ENCODE peak calls at places on chromosome 12, in nine cellular contexts. G is CD14-positive monocyte, D is kidney tubule cell, E is right atrium auricular region, Z is NCI-H1694 treated with DMSO at 0.1 percent for 48 hours, H is neuronal stem cell, L is cardiac fibroblast, J is SHP77, M is AG08396. V is an unnamed sample.

GRCh38 chr12:79555006-79555925 is 135.5 kb downstream of the PAWR start:
- DNase-seq in G (no peak), D (peak), E (no peak), Z (peak), H (no peak), L (peak), J (no peak), M (peak), V (no peak)

GRCh38 chr12:40192704-40193255 is 32.0 kb upstream of the LRRK2 start:
- DNase-seq in G (no peak), D (peak), E (no peak), Z (no peak), H (no peak), L (no peak), J (no peak), M (no peak), V (no peak)

GRCh38 chr12:96496944-96497343 is 7.6 kb downstream of the CFAP54 start:
- DNase-seq in G (no peak), D (no peak), E (no peak), Z (no peak), H (no peak), L (no peak), J (no peak), M (no peak), V (no peak)

GRCh38 chr12:122079532-122080081 is 1.1 kb downstream of the MLXIP start:
- DNase-seq in G (no peak), D (no peak), E (no peak), Z (no peak), H (no peak), L (no peak), J (no peak), M (no peak), V (no peak)

GRCh38 chr12:75996907-75997447 is 34.6 kb downstream of the PHLDA1 start:
- DNase-seq in G (no peak), D (no peak), E (no peak), Z (no peak), H (no peak), L (peak), J (no peak), M (no peak), V (no peak)

GRCh38 chr12:132362966-132363660 is 33.7 kb upstream of the GALNT9 start:
- DNase-seq in G (no peak), D (no peak), E (no peak), Z (no peak), H (no peak), L (no peak), J (no peak), M (no peak), V (no peak)

GRCh38 chr12:22499445-22499844 is 44.9 kb downstream of the C2CD5 start:
- DNase-seq in G (no peak), D (no peak), E (no peak), Z (no peak), H (no peak), L (no peak), J (no peak), M (no peak), V (no peak)

GRCh38 chr12:28755027-28755426 is 394.1 kb upstream of the FAR2 start:
- DNase-seq in G (no peak), D (no peak), E (no peak), Z (no peak), H (no peak), L (no peak), J (no peak), M (no peak), V (no peak)

GRCh38 chr12:23221066-23221465 is 596.1 kb downstream of the ETNK1 start:
- DNase-seq in G (no peak), D (no peak), E (no peak), Z (peak), H (no peak), L (no peak), J (peak), M (no peak), V (no peak)

GRCh38 chr12:42299392-42300308 is 26.2 kb downstream of the ZCRB1 start:
- DNase-seq in G (no peak), D (peak), E (no peak), Z (no peak), H (no peak), L (peak), J (no peak), M (no peak), V (no peak)

GRCh38 chr12:11576104-11576503 is 73.4 kb upstream of the ETV6 start:
- DNase-seq in G (peak), D (peak), E (no peak), Z (no peak), H (no peak), L (peak), J (no peak), M (peak), V (no peak)

GRCh38 chr12:109875572-109876131 is 4.7 kb downstream of the GLTP start:
- DNase-seq in G (no peak), D (peak), E (no peak), Z (no peak), H (no peak), L (no peak), J (no peak), M (no peak), V (no peak)

GRCh38 chr12:124466200-124467128 is 100.9 kb downstream of the NCOR2 start:
- DNase-seq in G (peak), D (no peak), E (no peak), Z (no peak), H (no peak), L (peak), J (no peak), M (no peak), V (peak)

GRCh38 chr12:28936221-28936620 is 212.9 kb upstream of the FAR2 start:
- DNase-seq in G (no peak), D (no peak), E (no peak), Z (no peak), H (no peak), L (no peak), J (no peak), M (no peak), V (no peak)

GRCh38 chr12:15001733-15002471 is 29.1 kb downstream of the PDE6H start:
- DNase-seq in G (no peak), D (peak), E (peak), Z (no peak), H (no peak), L (peak), J (no peak), M (peak), V (no peak)

GRCh38 chr12:12616512-12617275 is 5.0 kb downstream of the CREBL2 start:
- DNase-seq in G (no peak), D (no peak), E (no peak), Z (no peak), H (no peak), L (no peak), J (no peak), M (no peak), V (no peak)

GRCh38 chr12:123269395-123269892 is 2.2 kb downstream of the CDK2AP1 start:
- DNase-seq in G (peak), D (peak), E (peak), Z (peak), H (peak), L (peak), J (peak), M (peak), V (no peak)

GRCh38 chr12:52346596-52346995 is 20.7 kb downstream of the KRT85 start:
- DNase-seq in G (no peak), D (peak), E (no peak), Z (no peak), H (no peak), L (no peak), J (no peak), M (no peak), V (no peak)

GRCh38 chr12:6066651-6067050 is 57.8 kb downstream of the VWF start:
- DNase-seq in G (no peak), D (no peak), E (no peak), Z (no peak), H (no peak), L (no peak), J (no peak), M (no peak), V (no peak)

GRCh38 chr12:76920182-76921014 is 41.6 kb upstream of the CSRP2 start:
- DNase-seq in G (no peak), D (peak), E (no peak), Z (no peak), H (no peak), L (no peak), J (no peak), M (no peak), V (no peak)

GRCh38 chr12:24846689-24847088 is 102.2 kb downstream of the BCAT1 start:
- DNase-seq in G (no peak), D (no peak), E (no peak), Z (no peak), H (no peak), L (no peak), J (no peak), M (no peak), V (no peak)

GRCh38 chr12:2228535-2228934 is 175.7 kb downstream of the CACNA1C start:
- DNase-seq in G (no peak), D (no peak), E (no peak), Z (no peak), H (no peak), L (no peak), J (no peak), M (no peak), V (no peak)

GRCh38 chr12:12723681-12724420 is 6.7 kb downstream of the CDKN1B start:
- DNase-seq in G (no peak), D (peak), E (no peak), Z (no peak), H (peak), L (no peak), J (no peak), M (peak), V (peak)

GRCh38 chr12:51534675-51535074 is 56.4 kb upstream of the SCN8A start:
- DNase-seq in G (no peak), D (no peak), E (no peak), Z (no peak), H (no peak), L (no peak), J (no peak), M (no peak), V (no peak)

GRCh38 chr12:81450920-81451739 is 308.0 kb downstream of the PPFIA2 start:
- DNase-seq in G (no peak), D (peak), E (no peak), Z (peak), H (peak), L (peak), J (peak), M (peak), V (no peak)

GRCh38 chr12:125564753-125565152 is 499.5 kb downstream of the AACS start:
- DNase-seq in G (no peak), D (no peak), E (no peak), Z (no peak), H (no peak), L (no peak), J (no peak), M (no peak), V (no peak)

GRCh38 chr12:126781593-126781992 is 1485.4 kb upstream of the TMEM132C start:
- DNase-seq in G (no peak), D (peak), E (no peak), Z (no peak), H (no peak), L (no peak), J (no peak), M (no peak), V (no peak)

GRCh38 chr12:8145754-8146415 is 10.9 kb upstream of the ZNF705A start:
- DNase-seq in G (no peak), D (peak), E (no peak), Z (no peak), H (peak), L (peak), J (no peak), M (peak), V (no peak)

GRCh38 chr12:5807538-5808219 is 137.4 kb downstream of the ANO2 start:
- DNase-seq in G (no peak), D (peak), E (no peak), Z (no peak), H (no peak), L (no peak), J (no peak), M (no peak), V (no peak)

GRCh38 chr12:28457785-28458184 is 267.5 kb downstream of the CCDC91 start:
- DNase-seq in G (no peak), D (no peak), E (no peak), Z (no peak), H (no peak), L (no peak), J (no peak), M (no peak), V (no peak)

GRCh38 chr12:123388218-123388947 is 4.5 kb downstream of the KMT5A start:
- DNase-seq in G (peak), D (peak), E (peak), Z (peak), H (peak), L (peak), J (peak), M (peak), V (peak)

V was measured in T-helper 22 cell.